ENCODE peak calls at places on chromosomes 4 and X, in seven cellular contexts. One of them, this sample, is unnamed.

GRCh38 chr4:134189480-134189879 is 12.1 kb downstream of the PABPC4L start:
- DNase-seq in cardiac muscle cell: no peak
- DNase-seq in skeletal muscle cell: no peak
- DNase-seq in LNCaP clone FGC: no peak
- DNase-seq in mucosa of descending colon: no peak
- DNase-seq in upper lobe of right lung: no peak
- DNase-seq in fibroblast of villous mesenchyme: no peak
- DNase-seq in this sample: no peak

GRCh38 chr4:139560396-139561084 is 4.5 kb upstream of the SETD7 start:
- DNase-seq in cardiac muscle cell: no peak
- DNase-seq in skeletal muscle cell: no peak
- DNase-seq in LNCaP clone FGC: no peak
- DNase-seq in mucosa of descending colon: no peak
- DNase-seq in upper lobe of right lung: no peak
- DNase-seq in fibroblast of villous mesenchyme: no peak
- DNase-seq in this sample: no peak

GRCh38 chr4:157004279-157005161 is 32.9 kb upstream of the PDGFC start:
- DNase-seq in cardiac muscle cell: peak
- DNase-seq in skeletal muscle cell: no peak
- DNase-seq in LNCaP clone FGC: peak
- DNase-seq in mucosa of descending colon: no peak
- DNase-seq in upper lobe of right lung: no peak
- DNase-seq in fibroblast of villous mesenchyme: peak
- DNase-seq in this sample: no peak

GRCh38 chr4:2817701-2818350 is 24.9 kb downstream of the SH3BP2 start:
- DNase-seq in cardiac muscle cell: peak
- DNase-seq in skeletal muscle cell: no peak
- DNase-seq in LNCaP clone FGC: no peak
- DNase-seq in mucosa of descending colon: peak
- DNase-seq in upper lobe of right lung: peak
- DNase-seq in fibroblast of villous mesenchyme: no peak
- DNase-seq in this sample: no peak

GRCh38 chr4:89434364-89434988 is 126.9 kb upstream of the GPRIN3 start:
- DNase-seq in cardiac muscle cell: peak
- DNase-seq in skeletal muscle cell: no peak
- DNase-seq in LNCaP clone FGC: no peak
- DNase-seq in mucosa of descending colon: no peak
- DNase-seq in upper lobe of right lung: no peak
- DNase-seq in fibroblast of villous mesenchyme: peak
- DNase-seq in this sample: no peak

GRCh38 chr4:134421734-134422133 is 220.1 kb upstream of the PABPC4L start:
- DNase-seq in cardiac muscle cell: no peak
- DNase-seq in skeletal muscle cell: no peak
- DNase-seq in LNCaP clone FGC: no peak
- DNase-seq in mucosa of descending colon: no peak
- DNase-seq in upper lobe of right lung: no peak
- DNase-seq in fibroblast of villous mesenchyme: no peak
- DNase-seq in this sample: no peak

GRCh38 chr4:161991811-161992210 is 172.0 kb downstream of the FSTL5 start:
- DNase-seq in cardiac muscle cell: no peak
- DNase-seq in skeletal muscle cell: no peak
- DNase-seq in LNCaP clone FGC: no peak
- DNase-seq in mucosa of descending colon: no peak
- DNase-seq in upper lobe of right lung: no peak
- DNase-seq in fibroblast of villous mesenchyme: no peak
- DNase-seq in this sample: no peak

GRCh38 chr4:114036426-114036825 is 57.0 kb upstream of the ARSJ start:
- DNase-seq in cardiac muscle cell: no peak
- DNase-seq in skeletal muscle cell: no peak
- DNase-seq in LNCaP clone FGC: no peak
- DNase-seq in mucosa of descending colon: no peak
- DNase-seq in upper lobe of right lung: no peak
- DNase-seq in fibroblast of villous mesenchyme: no peak
- DNase-seq in this sample: no peak

GRCh38 chr4:113450681-113451080 is 310.9 kb downstream of the CAMK2D start:
- DNase-seq in cardiac muscle cell: no peak
- DNase-seq in skeletal muscle cell: no peak
- DNase-seq in LNCaP clone FGC: no peak
- DNase-seq in mucosa of descending colon: no peak
- DNase-seq in upper lobe of right lung: no peak
- DNase-seq in fibroblast of villous mesenchyme: no peak
- DNase-seq in this sample: no peak

GRCh38 chr4:95761441-95761840 is 78.5 kb upstream of the PDHA2 start:
- DNase-seq in cardiac muscle cell: peak
- DNase-seq in skeletal muscle cell: no peak
- DNase-seq in LNCaP clone FGC: no peak
- DNase-seq in mucosa of descending colon: no peak
- DNase-seq in upper lobe of right lung: no peak
- DNase-seq in fibroblast of villous mesenchyme: peak
- DNase-seq in this sample: no peak

GRCh38 chr4:54571293-54571723 is 86.4 kb upstream of the KIT start:
- DNase-seq in cardiac muscle cell: no peak
- DNase-seq in skeletal muscle cell: no peak
- DNase-seq in LNCaP clone FGC: no peak
- DNase-seq in mucosa of descending colon: no peak
- DNase-seq in upper lobe of right lung: no peak
- DNase-seq in fibroblast of villous mesenchyme: peak
- DNase-seq in this sample: no peak

GRCh38 chrX:132718411-132718810 is 229.6 kb upstream of the MBNL3 start:
- DNase-seq in cardiac muscle cell: no peak
- DNase-seq in skeletal muscle cell: no peak
- DNase-seq in LNCaP clone FGC: no peak
- DNase-seq in mucosa of descending colon: no peak
- DNase-seq in upper lobe of right lung: no peak
- DNase-seq in fibroblast of villous mesenchyme: no peak
- DNase-seq in this sample: no peak

GRCh38 chr4:140092094-140092820 is 61.7 kb downstream of the MAML3 start:
- DNase-seq in cardiac muscle cell: no peak
- DNase-seq in skeletal muscle cell: no peak
- DNase-seq in LNCaP clone FGC: no peak
- DNase-seq in mucosa of descending colon: peak
- DNase-seq in upper lobe of right lung: peak
- DNase-seq in fibroblast of villous mesenchyme: no peak
- DNase-seq in this sample: no peak

GRCh38 chr4:80538276-80538926 is 202.9 kb downstream of the CFAP299 start:
- DNase-seq in cardiac muscle cell: no peak
- DNase-seq in skeletal muscle cell: no peak
- DNase-seq in LNCaP clone FGC: no peak
- DNase-seq in mucosa of descending colon: no peak
- DNase-seq in upper lobe of right lung: no peak
- DNase-seq in fibroblast of villous mesenchyme: no peak
- DNase-seq in this sample: no peak

GRCh38 chrX:40778861-40779575 is 43.7 kb upstream of the MED14 start:
- DNase-seq in cardiac muscle cell: peak
- DNase-seq in skeletal muscle cell: no peak
- DNase-seq in LNCaP clone FGC: no peak
- DNase-seq in mucosa of descending colon: no peak
- DNase-seq in upper lobe of right lung: no peak
- DNase-seq in fibroblast of villous mesenchyme: no peak
- DNase-seq in this sample: no peak

GRCh38 chrX:112760697-112761096 is 79.9 kb downstream of the AMOT start:
- DNase-seq in cardiac muscle cell: peak
- DNase-seq in skeletal muscle cell: no peak
- DNase-seq in LNCaP clone FGC: no peak
- DNase-seq in mucosa of descending colon: no peak
- DNase-seq in upper lobe of right lung: no peak
- DNase-seq in fibroblast of villous mesenchyme: no peak
- DNase-seq in this sample: no peak

GRCh38 chr4:139666735-139667266 is 1.2 kb downstream of the MGST2 start:
- DNase-seq in cardiac muscle cell: peak
- DNase-seq in skeletal muscle cell: peak
- DNase-seq in LNCaP clone FGC: peak
- DNase-seq in mucosa of descending colon: peak
- DNase-seq in upper lobe of right lung: peak
- DNase-seq in fibroblast of villous mesenchyme: peak
- DNase-seq in this sample: no peak

GRCh38 chrX:56763556-56764152 is 34.6 kb downstream of the NBDY start:
- DNase-seq in cardiac muscle cell: no peak
- DNase-seq in skeletal muscle cell: no peak
- DNase-seq in LNCaP clone FGC: no peak
- DNase-seq in mucosa of descending colon: peak
- DNase-seq in upper lobe of right lung: no peak
- DNase-seq in fibroblast of villous mesenchyme: peak
- DNase-seq in this sample: no peak

DNA sequence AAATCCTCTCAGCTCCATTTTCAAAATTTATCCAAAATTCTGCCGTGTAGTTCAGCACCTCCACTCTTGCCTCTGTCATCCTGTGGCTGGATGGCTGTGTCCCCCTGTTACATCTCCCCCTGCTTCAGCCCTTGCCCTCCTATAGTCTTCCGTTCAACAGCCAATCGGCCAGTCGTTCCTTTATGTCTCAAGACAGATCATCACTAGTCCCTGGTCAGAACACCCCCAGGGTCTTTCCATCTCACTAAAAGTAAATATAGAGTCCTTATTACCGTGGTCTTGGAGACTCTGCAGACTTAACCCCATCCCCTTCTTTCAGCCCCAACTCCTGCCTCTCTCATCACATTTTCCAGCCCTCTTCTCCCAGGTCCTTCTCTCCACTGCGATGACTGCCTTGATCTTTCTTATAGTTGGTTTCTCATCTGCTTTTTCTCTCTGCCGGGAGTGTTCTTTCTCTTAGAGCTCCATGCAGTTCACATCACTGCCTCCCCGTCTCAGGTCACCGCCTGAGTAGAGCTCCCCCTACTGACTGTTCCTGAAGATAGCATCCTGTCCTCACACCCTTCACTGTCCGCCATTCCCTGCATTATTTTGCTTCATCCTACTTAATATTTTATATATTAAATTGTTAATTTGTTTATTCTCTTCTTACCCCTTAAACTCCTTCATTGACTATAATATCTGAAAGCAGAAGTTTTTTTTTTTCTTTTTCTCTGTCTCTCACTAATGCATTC is 736.9 kb upstream of the MAGEB2 start:
- DNase-seq in cardiac muscle cell: peak
- DNase-seq in skeletal muscle cell: no peak
- DNase-seq in LNCaP clone FGC: no peak
- DNase-seq in mucosa of descending colon: no peak
- DNase-seq in upper lobe of right lung: no peak
- DNase-seq in fibroblast of villous mesenchyme: peak
- DNase-seq in this sample: no peak
- H3K4me3 ChIP-seq in cardiac muscle cell: no peak
- H3K4me3 ChIP-seq in skeletal muscle cell: no peak
- H3K4me3 ChIP-seq in LNCaP clone FGC: no peak
- H3K4me3 ChIP-seq in mucosa of descending colon: no peak
- H3K4me3 ChIP-seq in upper lobe of right lung: no peak
- H3K4me3 ChIP-seq in fibroblast of villous mesenchyme: no peak
- H3K4me3 ChIP-seq in this sample: no peak

GRCh38 chrX:152600853-152601635 is 36.7 kb upstream of the GABRQ start:
- DNase-seq in cardiac muscle cell: no peak
- DNase-seq in skeletal muscle cell: no peak
- DNase-seq in LNCaP clone FGC: no peak
- DNase-seq in mucosa of descending colon: no peak
- DNase-seq in upper lobe of right lung: no peak
- DNase-seq in fibroblast of villous mesenchyme: no peak
- DNase-seq in this sample: no peak
- H3K4me3 ChIP-seq in cardiac muscle cell: no peak
- H3K4me3 ChIP-seq in skeletal muscle cell: no peak
- H3K4me3 ChIP-seq in LNCaP clone FGC: no peak
- H3K4me3 ChIP-seq in mucosa of descending colon: no peak
- H3K4me3 ChIP-seq in upper lobe of right lung: no peak
- H3K4me3 ChIP-seq in fibroblast of villous mesenchyme: no peak
- H3K4me3 ChIP-seq in this sample: no peak

DNA sequence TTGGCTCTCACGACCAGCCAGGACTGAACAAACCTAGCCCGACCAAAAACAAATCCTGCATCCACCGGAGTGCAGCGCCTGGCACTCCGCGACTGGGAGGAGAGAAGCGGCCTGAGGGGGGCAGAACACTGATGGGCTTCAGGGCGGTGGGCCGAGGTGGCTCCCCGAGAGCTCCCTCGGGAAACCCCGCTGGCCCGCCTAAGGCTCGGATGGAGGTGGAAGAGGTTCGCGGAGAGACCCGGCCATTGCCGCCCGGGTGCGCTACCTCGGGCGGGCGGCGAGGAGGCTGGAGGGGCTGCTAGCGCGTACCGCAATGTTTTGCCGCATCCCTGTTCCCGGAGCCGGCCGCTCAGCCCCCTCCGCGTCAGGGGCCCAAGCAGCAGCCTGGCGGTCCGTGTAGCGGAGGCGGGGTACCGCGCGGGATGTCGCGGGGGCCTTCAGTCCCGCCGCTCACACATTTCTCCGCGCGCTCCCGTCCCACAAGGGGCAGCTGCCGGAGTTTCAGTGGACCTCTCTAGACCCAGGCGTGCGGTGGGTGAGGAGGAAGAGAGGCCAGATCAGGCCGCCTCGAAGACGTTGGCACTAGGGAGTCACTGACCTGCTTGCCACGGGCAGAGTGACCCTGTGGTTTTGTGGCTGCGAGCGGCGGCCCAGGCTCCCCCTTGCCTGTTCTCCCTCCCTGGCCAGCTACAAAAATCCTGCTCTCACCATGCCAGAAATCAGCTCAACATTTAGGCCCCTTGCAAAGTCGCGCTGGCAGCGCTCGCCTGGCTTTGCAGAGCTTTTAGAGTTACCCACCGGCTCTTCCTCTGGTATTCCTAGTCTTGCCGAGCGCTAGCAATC is 2.1 kb downstream of the SLITRK4 start:
- DNase-seq in cardiac muscle cell: peak
- DNase-seq in skeletal muscle cell: no peak
- DNase-seq in LNCaP clone FGC: no peak
- DNase-seq in mucosa of descending colon: peak
- DNase-seq in upper lobe of right lung: no peak
- DNase-seq in fibroblast of villous mesenchyme: no peak
- DNase-seq in this sample: no peak
- H3K4me3 ChIP-seq in cardiac muscle cell: peak
- H3K4me3 ChIP-seq in skeletal muscle cell: peak
- H3K4me3 ChIP-seq in LNCaP clone FGC: no peak
- H3K4me3 ChIP-seq in mucosa of descending colon: no peak
- H3K4me3 ChIP-seq in upper lobe of right lung: peak
- H3K4me3 ChIP-seq in fibroblast of villous mesenchyme: peak
- H3K4me3 ChIP-seq in this sample: no peak

DNA sequence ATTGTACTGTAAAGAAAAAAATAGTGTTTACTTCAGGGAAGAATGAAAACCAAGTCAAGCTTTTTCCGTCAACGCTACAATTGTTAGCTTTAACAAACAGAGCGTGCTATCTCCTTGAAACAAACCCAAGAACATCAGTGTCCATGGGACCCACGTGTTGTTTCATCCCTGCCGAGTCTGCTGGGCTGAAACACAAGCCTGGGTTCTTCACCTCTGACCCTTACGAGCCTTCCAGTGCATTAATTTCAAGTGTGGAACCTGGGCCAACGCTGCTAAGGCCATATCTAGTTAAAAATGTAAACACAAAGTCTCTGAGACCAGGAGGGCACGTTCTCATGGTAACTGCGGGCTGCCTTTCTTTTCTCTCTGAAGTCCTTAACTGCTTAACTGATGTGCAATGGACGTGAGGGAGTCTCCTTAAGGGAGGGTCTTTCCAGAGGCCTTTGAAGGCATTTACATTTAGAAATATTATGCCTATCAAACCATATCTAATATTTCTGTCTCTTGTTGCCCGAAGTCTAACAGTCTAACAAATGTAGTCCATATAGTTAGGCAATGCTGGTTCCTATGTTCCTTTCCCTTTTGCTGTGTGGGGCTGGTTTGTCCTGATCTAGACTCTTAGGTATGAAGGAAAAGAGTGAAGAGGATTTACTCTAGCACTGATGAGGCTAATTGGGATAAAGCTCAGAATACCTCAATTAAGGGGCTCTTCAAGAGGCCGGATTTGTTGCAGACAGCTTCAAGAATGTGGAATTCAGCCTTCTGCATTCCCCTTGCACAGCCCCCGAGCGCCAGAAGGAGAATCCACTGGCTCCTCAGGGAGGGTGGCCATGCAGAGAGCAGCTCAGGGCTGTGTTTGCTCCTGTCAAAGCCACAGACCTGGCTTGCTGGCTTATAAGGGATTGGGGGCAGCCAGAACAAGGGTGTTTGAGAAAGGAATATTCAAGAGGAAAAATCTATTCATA is 36.5 kb downstream of the ING2 start:
- DNase-seq in cardiac muscle cell: peak
- DNase-seq in skeletal muscle cell: no peak
- DNase-seq in LNCaP clone FGC: no peak
- DNase-seq in mucosa of descending colon: no peak
- DNase-seq in upper lobe of right lung: no peak
- DNase-seq in fibroblast of villous mesenchyme: peak
- DNase-seq in this sample: no peak
- H3K4me3 ChIP-seq in cardiac muscle cell: no peak
- H3K4me3 ChIP-seq in skeletal muscle cell: no peak
- H3K4me3 ChIP-seq in LNCaP clone FGC: no peak
- H3K4me3 ChIP-seq in mucosa of descending colon: no peak
- H3K4me3 ChIP-seq in upper lobe of right lung: no peak
- H3K4me3 ChIP-seq in fibroblast of villous mesenchyme: no peak
- H3K4me3 ChIP-seq in this sample: no peak